ENCODE peak calls at places on chromosomes 6 and 20, in four cellular contexts. One of them, this sample, is unnamed.

GRCh38 chr6:158031445-158032353 is 50.0 kb downstream of the SYNJ2 start:
- DNase-seq in endothelial cell: no peak
- DNase-seq in heart right ventricle: peak
- DNase-seq in nucleus accumbens: no peak
- DNase-seq in this sample: peak

GRCh38 chr6:80550748-80551147 is 444.3 kb downstream of the BCKDHB start:
- DNase-seq in endothelial cell: no peak
- DNase-seq in heart right ventricle: no peak
- DNase-seq in nucleus accumbens: no peak
- DNase-seq in this sample: no peak

GRCh38 chr6:53375851-53376250 is 27.1 kb upstream of the ELOVL5 start:
- DNase-seq in endothelial cell: no peak
- DNase-seq in heart right ventricle: no peak
- DNase-seq in nucleus accumbens: no peak
- DNase-seq in this sample: no peak

GRCh38 chr6:6910734-6911295 is 196.9 kb upstream of the RREB1 start:
- DNase-seq in endothelial cell: no peak
- DNase-seq in heart right ventricle: no peak
- DNase-seq in nucleus accumbens: no peak
- DNase-seq in this sample: no peak

GRCh38 chr6:163460307-163460782 is 45.8 kb downstream of the QKI start:
- DNase-seq in endothelial cell: no peak
- DNase-seq in heart right ventricle: no peak
- DNase-seq in nucleus accumbens: no peak
- DNase-seq in this sample: peak

GRCh38 chr20:10111144-10111771 is 76.5 kb downstream of the ANKEF1 start:
- DNase-seq in endothelial cell: no peak
- DNase-seq in heart right ventricle: no peak
- DNase-seq in nucleus accumbens: no peak
- DNase-seq in this sample: no peak

GRCh38 chr20:62822788-62823651 is 6.2 kb downstream of the COL9A3 start:
- DNase-seq in endothelial cell: peak
- DNase-seq in heart right ventricle: no peak
- DNase-seq in nucleus accumbens: no peak
- DNase-seq in this sample: no peak

GRCh38 chr6:152233547-152234320 is 403.4 kb downstream of the SYNE1 start:
- DNase-seq in endothelial cell: no peak
- DNase-seq in heart right ventricle: no peak
- DNase-seq in nucleus accumbens: no peak
- DNase-seq in this sample: no peak

GRCh38 chr6:3023663-3024483 is 24.2 kb downstream of the NQO2 start:
- DNase-seq in endothelial cell: no peak
- DNase-seq in heart right ventricle: peak
- DNase-seq in nucleus accumbens: no peak
- DNase-seq in this sample: peak

GRCh38 chr6:17719323-17720041 is 12.8 kb upstream of the NUP153 start:
- DNase-seq in endothelial cell: no peak
- DNase-seq in heart right ventricle: no peak
- DNase-seq in nucleus accumbens: no peak
- DNase-seq in this sample: no peak

GRCh38 chr6:111784423-111784822 is 88.8 kb downstream of the FYN start:
- DNase-seq in endothelial cell: no peak
- DNase-seq in heart right ventricle: no peak
- DNase-seq in nucleus accumbens: no peak
- DNase-seq in this sample: no peak

GRCh38 chr6:8657522-8657921 is 222.2 kb upstream of the SLC35B3 start:
- DNase-seq in endothelial cell: no peak
- DNase-seq in heart right ventricle: no peak
- DNase-seq in nucleus accumbens: no peak
- DNase-seq in this sample: no peak

GRCh38 chr6:74931567-74931966 is 274.3 kb downstream of the COL12A1 start:
- DNase-seq in endothelial cell: no peak
- DNase-seq in heart right ventricle: no peak
- DNase-seq in nucleus accumbens: no peak
- DNase-seq in this sample: no peak

GRCh38 chr6:112188906-112189305 is 65.5 kb downstream of the LAMA4 start:
- DNase-seq in endothelial cell: no peak
- DNase-seq in heart right ventricle: no peak
- DNase-seq in nucleus accumbens: no peak
- DNase-seq in this sample: no peak

GRCh38 chr6:149131891-149132290 is 185.6 kb upstream of the TAB2 start:
- DNase-seq in endothelial cell: no peak
- DNase-seq in heart right ventricle: no peak
- DNase-seq in nucleus accumbens: no peak
- DNase-seq in this sample: no peak

GRCh38 chr6:90778419-90779203 is 191.7 kb upstream of the MAP3K7 start:
- DNase-seq in endothelial cell: no peak
- DNase-seq in heart right ventricle: no peak
- DNase-seq in nucleus accumbens: no peak
- DNase-seq in this sample: no peak

GRCh38 chr20:34368547-34368946 is 5.5 kb downstream of the ITCH start:
- DNase-seq in endothelial cell: no peak
- DNase-seq in heart right ventricle: no peak
- DNase-seq in nucleus accumbens: no peak
- DNase-seq in this sample: no peak

GRCh38 chr20:57198359-57199072 is 67.9 kb downstream of the BMP7 start:
- DNase-seq in endothelial cell: no peak
- DNase-seq in heart right ventricle: no peak
- DNase-seq in nucleus accumbens: no peak
- DNase-seq in this sample: no peak

GRCh38 chr6:118468682-118469465 is 79.2 kb upstream of the PLN start:
- DNase-seq in endothelial cell: no peak
- DNase-seq in heart right ventricle: no peak
- DNase-seq in nucleus accumbens: no peak
- DNase-seq in this sample: no peak

GRCh38 chr6:142816024-142816423 is 129.0 kb downstream of the HIVEP2 start:
- DNase-seq in endothelial cell: no peak
- DNase-seq in heart right ventricle: no peak
- DNase-seq in nucleus accumbens: no peak
- DNase-seq in this sample: no peak

This sample was measured in effector memory CD4-positive, alpha-beta T cell.